ENCODE peak calls at places on chromosome 2, in four cellular contexts. H is neuronal stem cell; Y is naive thymus-derived CD4-positive, alpha-beta T cell; I is pancreas. Q is an unnamed sample. For H3K4me1, the result is how much of the 10 kb centered on the place peaks cover.

GRCh38 chr2:147149589-147150245 is 695.1 kb upstream of the ACVR2A start:
- DNase-seq in Y (no peak), H (no peak), I (no peak), Q (peak)

GRCh38 chr2:216589779-216590178 is 43.4 kb upstream of the IGFBP2 start:
- DNase-seq in H (no peak), Y (no peak), I (no peak), Q (peak)

GRCh38 chr2:43075054-43075593 is 151.3 kb downstream of the ZFP36L2 start:
- DNase-seq in Y (no peak), I (peak), H (no peak), Q (peak)

GRCh38 chr2:184040230-184040629 is 558.1 kb upstream of the ZNF804A start:
- DNase-seq in Y (no peak), I (no peak), H (no peak), Q (no peak)

GRCh38 chr2:44304258-44304657 is 29.0 kb downstream of the SLC3A1 start:
- DNase-seq in I (no peak), H (no peak), Y (no peak), Q (no peak)

GRCh38 chr2:176105727-176106635 is 1.1 kb upstream of the HOXD11 start:
- DNase-seq in I (no peak), Y (no peak), H (no peak), Q (no peak)

GRCh38 chr2:216693414-216694100 is 1.8 kb downstream of the IGFBP5 start:
- DNase-seq in H (no peak), I (no peak), Y (no peak), Q (no peak)

GRCh38 chr2:111918383-111918806 is 20.0 kb downstream of the MERTK start:
- DNase-seq in Y (no peak), I (no peak), H (no peak), Q (no peak)

GRCh38 chr2:207166349-207167128 is 791 bp upstream of the KLF7 start:
- DNase-seq in I (peak), Y (peak), H (peak), Q (peak)

GRCh38 chr2:233355916-233356315 is 1.6 kb downstream of the DGKD start:
- DNase-seq in I (no peak), Y (no peak), H (no peak), Q (no peak)
- H3K4me1 ChIP-seq in I (under half), Y (under half), H (under half), Q (under half)

DNA sequence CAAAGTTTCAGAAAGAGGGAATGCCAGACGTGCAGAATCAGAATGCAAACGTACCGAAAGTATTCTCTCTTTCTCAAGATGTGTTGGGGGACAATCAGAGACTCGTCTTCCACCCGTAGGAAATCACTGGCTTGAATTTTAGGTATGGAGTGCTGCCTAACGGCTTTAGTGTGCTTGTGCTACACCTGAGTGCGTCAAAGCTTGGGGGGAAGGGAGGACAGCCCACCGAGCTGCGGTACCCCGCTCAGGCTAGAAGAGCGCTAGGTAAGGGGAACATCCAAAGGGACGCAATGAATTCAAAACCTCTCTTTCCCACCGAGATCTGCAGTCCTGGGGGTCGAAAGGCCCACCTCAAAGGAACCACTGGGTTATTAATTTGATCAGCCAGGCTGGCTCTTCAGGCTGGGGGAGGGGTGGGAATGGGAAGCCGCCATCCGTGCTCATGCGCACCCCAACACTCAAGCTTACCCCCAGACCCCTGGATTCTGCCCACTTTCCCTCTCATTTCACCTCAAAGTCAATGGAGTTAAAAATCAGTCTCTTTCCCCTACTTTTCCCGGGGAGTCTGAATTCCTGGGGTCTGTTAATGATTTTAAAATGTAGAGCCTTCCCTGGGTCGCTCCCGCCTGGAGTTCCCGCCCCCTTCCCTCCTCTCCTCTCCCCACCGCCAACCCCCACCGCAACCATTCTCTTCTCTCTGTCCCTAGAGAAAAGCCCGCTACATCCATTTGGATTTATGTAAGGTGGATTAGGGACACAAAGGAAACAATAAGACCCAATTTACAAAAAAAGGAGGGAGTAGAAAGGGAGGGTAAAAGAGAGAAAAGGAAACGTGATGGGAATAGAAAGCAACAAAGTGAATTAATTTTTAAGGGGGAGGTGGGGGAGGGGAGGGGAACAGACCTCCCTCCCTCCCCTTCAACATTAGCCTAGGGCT is 2.5 kb downstream of the EPHA4 start:
- DNase-seq in I (no peak), Y (no peak), H (peak), Q (no peak)
- H3K27ac ChIP-seq in I (no peak), Y (no peak), H (peak), Q (no peak)

DNA sequence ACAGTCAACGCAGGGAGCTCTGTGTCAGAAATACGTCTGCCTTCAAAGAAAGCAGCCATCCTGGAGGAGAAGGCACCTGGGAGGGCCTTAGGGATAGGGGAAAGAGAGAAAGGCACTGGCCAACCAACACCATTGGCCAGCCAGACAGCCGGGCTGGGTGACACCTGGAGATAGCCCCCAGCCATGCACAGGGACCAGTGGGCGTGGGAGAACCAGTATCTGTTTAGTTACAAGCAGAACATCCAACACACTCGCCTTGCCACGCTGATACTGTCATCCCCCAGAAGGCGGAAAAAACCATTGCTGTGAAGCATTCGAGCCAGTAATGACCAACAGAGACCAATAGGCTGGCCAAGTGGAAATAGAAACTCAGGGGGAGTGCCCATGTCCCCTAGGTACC is 15.5 kb downstream of the ASPRV1 start:
- DNase-seq in I (no peak), H (no peak), Y (no peak), Q (no peak)
- H3K4me1 ChIP-seq in I (under half), H (under half), Y (under half), Q (under half)

GRCh38 chr2:20147351-20147750 is 77.6 kb downstream of the SDC1 start:
- DNase-seq in H (no peak), Y (no peak), I (no peak), Q (no peak)

GRCh38 chr2:20149703-20150030 is 75.3 kb downstream of the SDC1 start:
- DNase-seq in Y (no peak), I (peak), H (no peak), Q (no peak)

GRCh38 chr2:20148411-20148810 is 76.5 kb downstream of the SDC1 start:
- DNase-seq in Y (no peak), H (no peak), I (no peak), Q (no peak)

GRCh38 chr2:20150110-20150706 is 74.7 kb downstream of the SDC1 start:
- DNase-seq in H (no peak), I (no peak), Y (no peak), Q (no peak)

DNA sequence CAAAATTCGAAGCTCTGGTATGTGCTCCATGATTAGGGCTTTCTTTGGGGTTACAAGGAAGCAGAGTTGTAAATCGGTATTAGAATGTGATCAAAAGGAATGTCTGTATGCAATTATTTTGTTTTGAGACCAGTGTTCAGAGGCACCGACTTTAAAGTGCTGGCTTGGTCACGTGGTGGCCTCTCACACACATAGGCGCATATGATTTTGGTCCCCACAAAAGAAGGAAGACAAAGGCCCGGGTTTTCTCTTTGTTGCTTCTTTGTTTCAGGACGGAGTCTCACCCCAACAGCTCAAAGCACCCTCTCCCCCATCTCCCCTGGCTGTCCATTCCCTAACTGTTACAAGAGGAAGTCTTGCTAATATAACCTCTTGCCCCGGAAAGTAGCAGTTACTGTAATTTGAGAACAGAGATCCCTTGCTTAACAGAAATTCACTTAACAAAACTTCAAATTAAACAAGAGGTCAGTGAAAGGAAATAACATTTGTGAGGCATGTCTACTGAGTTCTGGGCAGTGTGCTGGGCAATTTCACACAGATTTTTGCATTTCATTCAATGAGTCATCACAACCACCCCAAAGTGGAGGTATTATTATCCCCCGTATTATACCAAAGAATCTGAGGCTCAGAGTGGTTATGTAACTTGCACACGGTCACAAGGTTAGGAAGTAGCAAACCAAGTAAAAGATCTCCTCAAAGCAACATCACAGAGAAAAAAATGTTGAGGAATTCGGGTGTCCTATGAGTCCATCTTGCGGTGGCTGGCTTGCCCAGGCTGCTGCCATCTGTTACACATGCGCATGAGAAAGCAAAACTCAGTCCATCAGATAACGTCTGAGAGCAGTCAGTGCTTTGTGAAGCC is 75.9 kb downstream of the SDC1 start:
- DNase-seq in H (peak), I (no peak), Y (no peak), Q (peak)
- H3K27ac ChIP-seq in H (no peak), I (no peak), Y (no peak), Q (peak)